ENCODE peak calls at places on chromosomes 2 and 18, in ten cellular contexts. E is Peyer's patch, C is prostate gland, V is GM23248, P is iPS DF 6.9, D is A549, G is cardiac fibroblast, L is pancreas, W is GM23338, T is PC-9. U is an unnamed sample.

GRCh38 chr2:134027980-134028379 is 225.9 kb upstream of the MGAT5 start:
- DNase-seq in E (no peak), C (no peak), V (no peak), P (no peak), D (no peak), G (no peak), L (peak), W (peak), T (no peak), U (no peak)

GRCh38 chr18:3060667-3061580 is 48.0 kb upstream of the LPIN2 start:
- DNase-seq in E (peak), C (no peak), V (no peak), P (no peak), D (no peak), G (no peak), L (no peak), W (no peak), T (no peak), U (no peak)

GRCh38 chr2:59919579-59919978 is 633.9 kb downstream of the BCL11A start:
- DNase-seq in E (no peak), C (no peak), V (no peak), P (no peak), D (no peak), G (no peak), L (no peak), W (no peak), T (no peak), U (no peak)

GRCh38 chr2:130337735-130338325 is 4.9 kb upstream of the IMP4 start:
- DNase-seq in E (no peak), C (no peak), V (peak), P (no peak), D (no peak), G (peak), L (no peak), W (no peak), T (no peak), U (no peak)

GRCh38 chr2:154706660-154707059 is 8.2 kb downstream of the KCNJ3 start:
- DNase-seq in E (peak), C (no peak), V (no peak), P (no peak), D (no peak), G (no peak), L (no peak), W (no peak), T (no peak), U (no peak)

GRCh38 chr2:182545420-182546167 is 118.8 kb upstream of the PDE1A start:
- DNase-seq in E (no peak), C (no peak), V (peak), P (no peak), D (no peak), G (peak), L (no peak), W (no peak), T (no peak), U (no peak)

GRCh38 chr18:54215069-54215468 is 9.4 kb downstream of the MBD2 start:
- DNase-seq in E (no peak), C (no peak), V (peak), P (no peak), D (no peak), G (peak), L (no peak), W (no peak), T (no peak), U (no peak)

GRCh38 chr18:68660355-68661183 is 54.3 kb downstream of the TMX3 start:
- DNase-seq in E (no peak), C (no peak), V (peak), P (no peak), D (peak), G (peak), L (no peak), W (peak), T (no peak), U (no peak)

GRCh38 chr2:148926291-148926961 is 51.4 kb downstream of the KIF5C start:
- DNase-seq in E (peak), C (no peak), V (peak), P (peak), D (peak), G (peak), L (no peak), W (peak), T (no peak), U (peak)

GRCh38 chr18:35178260-35178659 is 62.6 kb upstream of the ZNF397 start:
- DNase-seq in E (no peak), C (no peak), V (peak), P (no peak), D (no peak), G (peak), L (no peak), W (no peak), T (no peak), U (no peak)

GRCh38 chr2:234060236-234060635 is 9.7 kb downstream of the SPP2 start:
- DNase-seq in E (no peak), C (no peak), V (no peak), P (no peak), D (no peak), G (no peak), L (no peak), W (no peak), T (no peak), U (no peak)

GRCh38 chr2:10285578-10286198 is 17.0 kb upstream of the HPCAL1 start:
- DNase-seq in E (peak), C (peak), V (peak), P (no peak), D (peak), G (peak), L (peak), W (no peak), T (peak), U (peak)

GRCh38 chr2:8803658-8804379 is 33.6 kb downstream of the KIDINS220 start:
- DNase-seq in E (peak), C (peak), V (peak), P (no peak), D (peak), G (peak), L (peak), W (no peak), T (peak), U (peak)

GRCh38 chr2:198309673-198310280 is 505.4 kb downstream of the PLCL1 start:
- DNase-seq in E (peak), C (no peak), V (peak), P (peak), D (peak), G (peak), L (no peak), W (peak), T (peak), U (peak)

GRCh38 chr2:106944220-106944619 is 58.3 kb upstream of the ST6GAL2 start:
- DNase-seq in E (no peak), C (no peak), V (peak), P (no peak), D (no peak), G (peak), L (no peak), W (no peak), T (no peak), U (no peak)

GRCh38 chr18:57846258-57846657 is 43.1 kb upstream of the ATP8B1 start:
- DNase-seq in E (no peak), C (no peak), V (peak), P (no peak), D (peak), G (peak), L (no peak), W (no peak), T (peak), U (peak)

GRCh38 chr2:178280261-178280852 is 86.0 kb downstream of the OSBPL6 start:
- DNase-seq in E (no peak), C (peak), V (peak), P (no peak), D (peak), G (peak), L (no peak), W (peak), T (peak), U (no peak)

GRCh38 chr2:86631846-86632485 is 8.3 kb upstream of the RNF103 start:
- DNase-seq in E (peak), C (peak), V (no peak), P (no peak), D (no peak), G (no peak), L (no peak), W (peak), T (no peak), U (no peak)

GRCh38 chr2:212451786-212452200 is 86.8 kb downstream of the ERBB4 start:
- DNase-seq in E (no peak), C (no peak), V (peak), P (no peak), D (peak), G (peak), L (no peak), W (peak), T (no peak), U (no peak)

GRCh38 chr2:47225061-47225783 is 70.1 kb upstream of the STPG4 start:
- DNase-seq in E (peak), C (no peak), V (peak), P (no peak), D (no peak), G (peak), L (peak), W (no peak), T (peak), U (peak)

GRCh38 chr2:19600506-19600905 is 242.1 kb upstream of the OSR1 start:
- DNase-seq in E (no peak), C (no peak), V (peak), P (no peak), D (no peak), G (no peak), L (no peak), W (no peak), T (no peak), U (no peak)

GRCh38 chr2:40227200-40227599 is 224.7 kb downstream of the SLC8A1 start:
- DNase-seq in E (no peak), C (no peak), V (no peak), P (no peak), D (no peak), G (peak), L (no peak), W (no peak), T (no peak), U (no peak)

GRCh38 chr2:226439337-226439736 is 360.3 kb downstream of the IRS1 start:
- DNase-seq in E (no peak), C (no peak), V (no peak), P (no peak), D (no peak), G (peak), L (no peak), W (no peak), T (no peak), U (no peak)

GRCh38 chr2:38554973-38555595 is 47.6 kb downstream of the HNRNPLL start:
- DNase-seq in E (no peak), C (no peak), V (peak), P (no peak), D (peak), G (peak), L (no peak), W (peak), T (no peak), U (no peak)

GRCh38 chr2:95389256-95390119 is 13.0 kb upstream of the FAHD2A start:
- DNase-seq in E (peak), C (no peak), V (peak), P (peak), D (peak), G (peak), L (peak), W (peak), T (no peak), U (peak)

GRCh38 chr2:191910518-191910917 is 63.6 kb upstream of the CAVIN2 start:
- DNase-seq in E (no peak), C (no peak), V (peak), P (no peak), D (no peak), G (peak), L (no peak), W (no peak), T (no peak), U (no peak)

GRCh38 chr2:46298522-46299351 is 1.5 kb downstream of the EPAS1 start:
- DNase-seq in E (peak), C (no peak), V (peak), P (no peak), D (peak), G (peak), L (peak), W (peak), T (peak), U (peak)

GRCh38 chr18:32770651-32771168 is 2.1 kb downstream of the KLHL14 start:
- DNase-seq in E (no peak), C (no peak), V (no peak), P (no peak), D (no peak), G (no peak), L (peak), W (peak), T (no peak), U (no peak)
- H3K4me3 ChIP-seq in E (peak), C (peak), V (no peak), P (peak), D (peak), G (no peak), L (peak), W (peak), T (no peak), U (peak)

DNA sequence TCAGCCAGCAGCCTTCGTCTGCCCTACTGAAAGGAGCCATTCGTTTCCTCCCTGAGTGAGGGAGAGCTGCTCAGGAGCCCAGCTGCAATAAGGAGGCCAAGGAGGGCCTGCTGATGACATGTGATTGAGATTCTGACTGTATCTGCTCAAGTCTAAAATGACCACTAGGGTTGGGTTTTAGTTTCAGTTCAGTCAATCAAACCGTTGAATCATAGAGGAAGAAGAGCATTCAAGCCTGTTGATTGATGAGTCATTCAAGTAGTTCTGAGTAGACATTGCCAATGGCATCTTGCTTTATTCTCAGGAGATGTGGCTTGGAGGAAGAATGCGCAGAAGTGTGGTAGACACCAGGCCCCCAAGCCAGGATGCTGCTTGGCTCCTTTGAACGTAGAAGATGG is 19.9 kb upstream of the BCL2L11 start:
- DNase-seq in E (no peak), C (no peak), V (no peak), P (no peak), D (no peak), G (no peak), L (no peak), W (peak), T (peak), U (no peak)
- H3K4me3 ChIP-seq in E (no peak), C (no peak), V (no peak), P (no peak), D (no peak), G (no peak), L (no peak), W (no peak), T (no peak), U (no peak)

GRCh38 chr2:73289304-73289703 is 4.0 kb downstream of the EGR4 start:
- DNase-seq in E (no peak), C (no peak), V (no peak), P (no peak), D (no peak), G (no peak), L (no peak), W (no peak), T (no peak), U (no peak)

GRCh38 chr2:73291461-73292315 is 1.7 kb downstream of the EGR4 start:
- DNase-seq in E (no peak), C (no peak), V (no peak), P (no peak), D (peak), G (peak), L (no peak), W (peak), T (no peak), U (no peak)

GRCh38 chr2:73292316-73292905 is 937 bp downstream of the EGR4 start:
- DNase-seq in E (no peak), C (no peak), V (no peak), P (no peak), D (no peak), G (no peak), L (no peak), W (peak), T (no peak), U (no peak)

GRCh38 chr2:73290049-73290839 is 3.1 kb downstream of the EGR4 start:
- DNase-seq in E (peak), C (no peak), V (peak), P (no peak), D (peak), G (peak), L (no peak), W (peak), T (peak), U (no peak)

GRCh38 chr2:73291093-73291460 is 2.3 kb downstream of the EGR4 start:
- DNase-seq in E (peak), C (no peak), V (peak), P (no peak), D (peak), G (peak), L (peak), W (peak), T (no peak), U (no peak)
- H3K4me3 ChIP-seq in E (peak), C (no peak), V (peak), P (peak), D (peak), G (no peak), L (peak), W (peak), T (no peak), U (peak)

DNA sequence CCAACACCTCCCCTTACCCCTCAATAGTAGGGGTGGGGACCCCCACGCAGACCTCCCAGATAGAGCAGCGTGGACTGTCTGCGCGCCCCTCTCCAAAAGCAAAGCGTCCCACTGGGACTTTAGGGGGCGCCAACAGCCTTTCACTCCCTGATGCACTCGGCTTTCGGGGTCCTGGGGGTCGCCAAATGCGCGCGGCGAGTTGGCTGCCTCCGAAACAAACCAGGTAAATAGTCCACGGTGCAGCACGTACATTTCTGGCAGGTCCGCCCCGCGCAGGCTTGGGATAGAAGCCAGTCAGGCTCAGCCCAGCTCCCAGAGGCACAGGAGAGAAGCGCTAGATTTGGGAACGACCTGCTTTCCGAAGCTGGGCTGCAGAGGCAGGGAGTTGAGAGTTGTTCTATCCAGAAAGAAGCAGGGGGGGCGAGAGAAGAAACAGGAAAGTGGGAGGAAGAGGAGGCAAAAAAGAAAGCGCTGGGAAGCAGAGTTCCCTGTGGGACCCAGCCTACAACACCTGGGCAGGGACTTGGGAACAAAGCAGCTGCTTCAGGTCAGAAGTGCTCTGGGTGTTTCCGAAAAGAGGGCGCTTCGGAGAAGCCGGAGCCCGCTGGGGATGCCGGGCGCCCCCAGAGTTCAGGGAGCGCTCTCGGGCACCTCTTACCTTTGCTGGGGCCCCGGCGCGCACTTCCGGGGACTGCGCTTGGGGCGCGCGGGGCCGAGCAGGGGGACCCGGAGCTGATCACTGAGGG is 544 bp downstream of the EVA1A start:
- DNase-seq in E (peak), C (peak), V (peak), P (no peak), D (peak), G (peak), L (peak), W (peak), T (peak), U (no peak)
- H3K4me3 ChIP-seq in E (peak), C (peak), V (peak), P (peak), D (peak), G (peak), L (peak), W (peak), T (peak), U (peak)

GRCh38 chr2:109542384-109542783 is 71.4 kb downstream of the SEPTIN10 start:
- DNase-seq in E (no peak), C (no peak), V (no peak), P (no peak), D (no peak), G (no peak), L (no peak), W (no peak), T (no peak), U (no peak)
- H3K4me3 ChIP-seq in E (no peak), C (no peak), V (no peak), P (no peak), D (no peak), G (no peak), L (no peak), W (no peak), T (no peak), U (no peak)

DNA sequence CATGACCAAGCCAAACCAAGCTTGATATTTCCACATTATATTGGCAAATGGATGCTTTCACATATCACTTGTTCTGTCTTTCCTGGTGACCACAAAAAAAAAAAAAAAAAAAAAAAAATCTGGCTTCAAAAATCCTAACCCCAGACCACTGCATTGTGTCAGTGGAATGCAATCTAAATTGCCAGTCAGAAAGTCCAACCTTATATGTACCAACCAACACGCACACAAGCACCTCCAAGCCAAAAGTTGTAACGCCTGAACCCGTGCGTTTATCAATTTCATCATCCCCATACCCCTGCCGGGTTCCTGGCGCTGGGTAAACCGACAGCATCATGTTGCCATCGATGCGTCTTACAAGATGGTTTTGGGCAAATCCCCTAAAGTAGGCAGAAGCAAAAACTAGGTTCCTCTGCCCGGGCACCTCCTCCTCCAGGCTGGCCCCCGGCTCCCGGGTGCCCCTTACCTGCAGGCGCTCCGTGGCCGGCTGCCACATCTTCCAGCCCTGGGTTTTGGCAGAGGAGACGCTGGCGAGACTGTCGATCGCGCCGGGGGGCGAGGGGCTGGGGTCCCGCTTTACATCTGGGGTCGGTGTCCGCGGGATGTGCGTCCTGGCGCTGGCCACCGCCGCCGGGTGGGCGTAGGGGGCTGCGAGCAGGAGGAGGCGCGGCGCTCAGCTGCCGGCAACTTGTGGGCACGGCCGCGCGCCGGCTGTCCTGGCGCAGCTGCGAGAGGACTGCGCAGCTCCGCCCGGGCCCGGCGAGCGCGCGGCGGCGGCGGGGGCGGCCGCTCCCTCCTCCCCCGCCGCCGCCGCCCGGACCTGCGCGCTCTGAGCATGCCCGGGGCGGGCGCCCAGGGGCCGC is at the start of gene PID1:
- DNase-seq in E (no peak), C (no peak), V (peak), P (no peak), D (peak), G (peak), L (peak), W (peak), T (no peak), U (no peak)
- H3K4me3 ChIP-seq in E (peak), C (peak), V (peak), P (peak), D (peak), G (peak), L (peak), W (peak), T (peak), U (peak)

U was measured in stomach.